ENCODE peak calls at places on chromosomes 7 and 10, in nine cellular contexts. H, U, D, L, F, C, W, T and R are unnamed samples.

GRCh38 chr10:22341190-22341935 is 3.9 kb upstream of the SPAG6 start:
- DNase-seq in H (no peak), U (peak; percentile 44), D (no peak), L (no peak), F (no peak), C (no peak), W (peak; percentile 73), T (no peak), R (no peak)

GRCh38 chr10:17075510-17075909 is 54.1 kb downstream of the CUBN start:
- DNase-seq in H (no peak), U (peak; percentile 28), D (peak; percentile 87), L (no peak), F (no peak), C (no peak), W (no peak), T (peak; percentile 93), R (no peak)

GRCh38 chr7:69185170-69185569 is 413.1 kb upstream of the AUTS2 start:
- DNase-seq in H (no peak), U (no peak), D (no peak), L (no peak), F (no peak), C (no peak), W (no peak), T (no peak), R (no peak)

GRCh38 chr10:105189464-105189800 is 548.3 kb downstream of the SORCS3 start:
- DNase-seq in H (no peak), U (no peak), D (no peak), L (no peak), F (no peak), C (no peak), W (no peak), T (no peak), R (no peak)

GRCh38 chr10:79400567-79401004 is 44.8 kb downstream of the ZCCHC24 start:
- DNase-seq in H (peak; percentile 61), U (peak; percentile 65), D (peak; percentile 27), L (peak; percentile 62), F (no peak), C (peak; percentile 58), W (peak; percentile 70), T (no peak), R (peak; percentile 79)

GRCh38 chr7:139321071-139321745 is 19.9 kb upstream of the FMC1 start:
- DNase-seq in H (no peak), U (no peak), D (no peak), L (no peak), F (no peak), C (no peak), W (no peak), T (no peak), R (no peak)

GRCh38 chr7:27678617-27679260 is 16.1 kb upstream of the HIBADH start:
- DNase-seq in H (no peak), U (no peak), D (no peak), L (no peak), F (no peak), C (no peak), W (no peak), T (no peak), R (no peak)

GRCh38 chr7:68613405-68613804 is 984.9 kb upstream of the AUTS2 start:
- DNase-seq in H (no peak), U (no peak), D (no peak), L (no peak), F (no peak), C (no peak), W (no peak), T (no peak), R (no peak)

GRCh38 chr7:99562832-99563231 is 4.4 kb downstream of the ZNF655 start:
- DNase-seq in H (no peak), U (peak; percentile 97), D (peak; percentile 99), L (peak; percentile 31), F (no peak), C (no peak), W (no peak), T (peak; percentile 98), R (no peak)

GRCh38 chr10:80504158-80504811 is 33.4 kb upstream of the SH2D4B start:
- DNase-seq in H (no peak), U (no peak), D (no peak), L (peak; percentile 68), F (peak; percentile 30), C (no peak), W (no peak), T (no peak), R (no peak)

GRCh38 chr10:14032406-14032998 is 298.2 kb downstream of the FRMD4A start:
- DNase-seq in H (peak; percentile 57), U (no peak), D (no peak), L (no peak), F (no peak), C (peak; percentile 61), W (no peak), T (no peak), R (peak; percentile 70)

GRCh38 chr10:114914545-114914944 is 23.4 kb upstream of the TRUB1 start:
- DNase-seq in H (no peak), U (no peak), D (no peak), L (no peak), F (no peak), C (no peak), W (no peak), T (no peak), R (no peak)

GRCh38 chr10:46526682-46527038 is 29.8 kb downstream of the GPRIN2 start:
- DNase-seq in H (no peak), U (peak; percentile 83), D (no peak), L (no peak), F (peak; percentile 43), C (no peak), W (peak; percentile 25), T (no peak), R (peak; percentile 72)

GRCh38 chr10:68156373-68157185 is 47.3 kb downstream of the MYPN start:
- DNase-seq in H (peak; percentile 66), U (peak; percentile 35), D (peak; percentile 59), L (peak; percentile 71), F (no peak), C (peak; percentile 85), W (peak; percentile 61), T (peak; percentile 76), R (no peak)

GRCh38 chr10:35876248-35876647 is 234.2 kb upstream of the FZD8 start:
- DNase-seq in H (no peak), U (peak; percentile 10), D (no peak), L (no peak), F (no peak), C (no peak), W (no peak), T (peak; percentile 41), R (no peak)

GRCh38 chr7:131359136-131359776 is 31.6 kb downstream of the MKLN1 start:
- DNase-seq in H (no peak), U (no peak), D (no peak), L (no peak), F (no peak), C (no peak), W (no peak), T (no peak), R (no peak)

GRCh38 chr7:141915565-141915964 is 634 bp upstream of the OR9A4 start:
- DNase-seq in H (no peak), U (no peak), D (no peak), L (peak; percentile 41), F (no peak), C (no peak), W (no peak), T (no peak), R (no peak)

GRCh38 chr10:114548662-114549061 is 109.4 kb downstream of the ABLIM1 start:
- DNase-seq in H (no peak), U (peak; percentile 44), D (no peak), L (peak; percentile 64), F (no peak), C (peak; percentile 63), W (peak; percentile 66), T (peak; percentile 53), R (no peak)

GRCh38 chr7:36589391-36589790 is 134.9 kb downstream of the AOAH start:
- DNase-seq in H (no peak), U (no peak), D (no peak), L (no peak), F (no peak), C (no peak), W (no peak), T (no peak), R (no peak)
- H3K27ac ChIP-seq in H (no peak overlapping the region), U (no peak overlapping the region), D (no peak overlapping the region), L (no peak overlapping the region), F (no peak overlapping the region), C (no peak overlapping the region), W (no peak overlapping the region), T (no peak overlapping the region), R (no peak overlapping the region)

GRCh38 chr7:51459809-51460208 is 143.2 kb upstream of the COBL start:
- DNase-seq in H (no peak), U (no peak), D (no peak), L (no peak), F (no peak), C (no peak), W (no peak), T (no peak), R (no peak)
- TF ChIP-seq CTCF in H (no peak), U (no peak), D (no peak), L (no peak), F (no peak), C (no peak), W (no peak), T (no peak), R (no peak)

DNA sequence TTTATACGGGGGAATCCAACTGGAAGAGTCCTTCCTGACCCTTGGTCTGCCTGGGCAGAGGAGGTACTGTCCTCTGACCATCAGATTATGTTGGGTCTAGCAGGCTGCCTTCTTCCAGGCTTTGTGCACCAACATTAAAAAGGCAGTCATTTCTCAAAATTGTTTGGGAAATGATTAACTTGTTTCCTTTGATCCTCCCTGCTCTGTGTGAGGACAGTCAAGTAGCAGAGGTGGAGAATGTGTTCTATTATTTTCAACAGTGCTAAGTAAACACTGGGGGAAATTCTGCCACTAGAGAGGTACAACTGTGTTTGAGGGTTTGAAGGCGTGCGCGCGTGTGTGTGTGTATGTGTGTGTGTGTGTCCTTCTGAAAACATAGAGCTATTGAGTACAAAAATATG is 20.6 kb downstream of the ACSL5 start:
- DNase-seq in H (no peak), U (no peak), D (no peak), L (peak; percentile 75), F (no peak), C (no peak), W (no peak), T (no peak), R (peak; percentile 84)
- H3K27ac ChIP-seq in H (no peak overlapping the region), U (no peak overlapping the region), D (no peak overlapping the region), L (peak overlapping the region; percentile 62), F (no peak overlapping the region), C (no peak overlapping the region), W (no peak overlapping the region), T (no peak overlapping the region), R (peak overlapping the region; percentile 53)

GRCh38 chr10:126950401-126951105 is 45.3 kb downstream of the DOCK1 start:
- DNase-seq in H (peak; percentile 17), U (no peak), D (no peak), L (no peak), F (peak; percentile 86), C (peak; percentile 56), W (no peak), T (no peak), R (no peak)

GRCh38 chr10:126949161-126949503 is 43.9 kb downstream of the DOCK1 start:
- DNase-seq in H (no peak), U (no peak), D (no peak), L (no peak), F (no peak), C (no peak), W (no peak), T (no peak), R (no peak)

GRCh38 chr10:126946746-126947145 is 41.5 kb downstream of the DOCK1 start:
- DNase-seq in H (no peak), U (no peak), D (no peak), L (no peak), F (no peak), C (no peak), W (no peak), T (no peak), R (no peak)

GRCh38 chr10:126945351-126946035 is 40.3 kb downstream of the DOCK1 start:
- DNase-seq in H (no peak), U (no peak), D (no peak), L (no peak), F (no peak), C (no peak), W (no peak), T (no peak), R (no peak)

GRCh38 chr10:126948355-126949160 is 43.3 kb downstream of the DOCK1 start:
- DNase-seq in H (peak; percentile 34), U (no peak), D (no peak), L (no peak), F (no peak), C (no peak), W (no peak), T (no peak), R (no peak)
- TF ChIP-seq CTCF in H (no peak), U (no peak), D (no peak), L (no peak), F (no peak), C (no peak), W (no peak), T (no peak), R (no peak)